ENCODE peak calls at places on chromosome 13, in seven cellular contexts. D is fibroblast of pulmonary artery, Y is cardiac fibroblast, O is transverse colon, S is AG04450, Z is B cell, C is GM12864. Q is an unnamed sample.

GRCh38 chr13:54004026-54004699 is 975.5 kb downstream of the OLFM4 start:
- DNase-seq in O (no peak), Y (no peak), Z (no peak), C (no peak), S (no peak), D (no peak), Q (no peak)

GRCh38 chr13:24145231-24145630 is 15.3 kb upstream of the SPATA13 start:
- DNase-seq in S (no peak), Y (peak), D (no peak), C (no peak), Z (no peak), O (no peak), Q (no peak)

GRCh38 chr13:20495087-20496023 is 30.3 kb downstream of the CRYL1 start:
- DNase-seq in S (peak), Y (peak), C (peak), Z (peak), O (peak), D (peak), Q (peak)

GRCh38 chr13:26624572-26624971 is 67.1 kb downstream of the WASF3 start:
- DNase-seq in S (no peak), Y (no peak), D (no peak), O (no peak), C (no peak), Z (no peak), Q (no peak)

GRCh38 chr13:82758056-82758455 is 1124.2 kb downstream of the SLITRK1 start:
- DNase-seq in Y (peak), D (peak), Z (no peak), S (no peak), O (no peak), C (no peak), Q (no peak)

GRCh38 chr13:23751195-23751594 is 138.0 kb downstream of the MIPEP start:
- DNase-seq in D (no peak), S (no peak), Z (no peak), O (no peak), C (peak), Y (peak), Q (no peak)

GRCh38 chr13:50187352-50188029 is 172.2 kb downstream of the KCNRG start:
- DNase-seq in D (no peak), Z (no peak), C (no peak), O (no peak), Y (no peak), S (no peak), Q (no peak)

GRCh38 chr13:67119481-67119883 is 110.7 kb downstream of the PCDH9 start:
- DNase-seq in D (peak), Y (peak), Z (no peak), O (no peak), S (peak), C (no peak), Q (no peak)

GRCh38 chr13:26020536-26021290 is 31.1 kb downstream of the SHISA2 start:
- DNase-seq in O (no peak), Z (no peak), Y (no peak), S (no peak), C (no peak), D (no peak), Q (no peak)

GRCh38 chr13:73962284-73962683 is 171.9 kb downstream of the KLF12 start:
- DNase-seq in Z (no peak), O (no peak), C (no peak), Y (no peak), S (no peak), D (no peak), Q (no peak)

GRCh38 chr13:91804724-91805123 is 406.3 kb downstream of the GPC5 start:
- DNase-seq in S (no peak), Y (no peak), C (no peak), D (no peak), Z (no peak), O (no peak), Q (no peak)

GRCh38 chr13:30373727-30374126 is 48.6 kb upstream of the UBE2L5 start:
- DNase-seq in O (peak), Y (no peak), Z (peak), D (no peak), C (peak), S (no peak), Q (peak)

GRCh38 chr13:23959231-23959862 is 62.0 kb upstream of the C1QTNF9B start:
- DNase-seq in O (no peak), D (peak), Y (peak), S (no peak), Z (no peak), C (no peak), Q (no peak)

GRCh38 chr13:34116651-34117050 is 298.7 kb downstream of the RFC3 start:
- DNase-seq in D (no peak), C (no peak), Y (no peak), Z (no peak), O (no peak), S (no peak), Q (no peak)

GRCh38 chr13:92589955-92590354 is 636.7 kb upstream of the GPC6 start:
- DNase-seq in O (no peak), S (no peak), Y (no peak), Z (no peak), C (no peak), D (no peak), Q (no peak)

GRCh38 chr13:112032186-112032835 is 34.6 kb upstream of the SOX1 start:
- DNase-seq in S (no peak), O (no peak), D (no peak), Z (no peak), C (no peak), Y (peak), Q (no peak)

GRCh38 chr13:67230774-67231480 is 791 bp upstream of the PCDH9 start:
- DNase-seq in Y (peak), Z (peak), C (no peak), S (peak), D (peak), O (peak), Q (peak)

GRCh38 chr13:41955605-41956004 is 5.3 kb downstream of the VWA8 start:
- DNase-seq in O (no peak), Z (no peak), Y (no peak), D (no peak), S (no peak), C (no peak), Q (peak)

GRCh38 chr13:75415720-75416119 is 66.2 kb downstream of the TBC1D4 start:
- DNase-seq in Y (peak), Z (no peak), S (peak), C (no peak), O (no peak), D (peak), Q (no peak)

DNA sequence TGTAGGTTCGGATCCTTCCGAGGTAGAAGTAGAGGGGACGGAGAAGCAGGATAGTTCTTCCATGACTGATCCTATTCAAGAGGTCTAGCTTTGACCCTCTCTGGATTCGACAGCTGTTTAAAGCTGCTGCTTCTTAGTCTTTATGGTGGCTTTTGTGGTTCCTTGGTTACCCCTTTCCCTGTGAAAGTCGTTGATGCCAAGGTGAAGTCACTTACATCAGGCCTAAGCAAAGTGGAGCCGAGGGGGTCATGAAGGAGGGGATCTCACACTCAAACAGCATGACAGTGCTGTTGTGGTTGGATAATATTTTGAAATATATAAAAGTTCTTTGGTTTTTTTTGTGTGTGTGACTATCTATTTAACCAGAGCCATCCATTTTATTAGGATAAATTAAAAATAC is 8.2 kb downstream of the CCDC70 start:
- DNase-seq in C (no peak), S (no peak), Y (no peak), D (no peak), O (no peak), Z (no peak), Q (no peak)
- TF ChIP-seq CTCF in C (no peak), S (no peak), Y (no peak), D (no peak), O (no peak), Z (no peak), Q (no peak)

DNA sequence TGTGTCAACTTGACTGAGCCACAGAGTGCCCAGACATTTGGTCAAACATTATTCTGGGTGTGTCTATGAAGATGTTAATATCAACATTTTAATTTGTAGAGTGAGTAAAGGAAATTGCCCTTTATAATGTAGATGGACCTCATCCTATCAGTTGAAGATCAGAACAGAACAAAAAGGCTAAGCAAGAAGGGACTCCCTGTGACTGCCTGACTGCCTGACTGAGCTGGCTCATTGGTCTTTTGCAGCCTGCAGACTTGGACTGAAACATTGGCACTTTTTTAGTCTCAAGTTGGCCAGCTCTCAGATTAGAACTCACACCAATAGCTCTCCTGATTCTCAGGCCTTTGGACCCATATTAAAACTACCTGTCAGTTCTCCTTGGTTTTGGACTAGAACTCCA is 600.4 kb upstream of the SLITRK6 start:
- DNase-seq in Y (no peak), S (no peak), D (no peak), C (no peak), O (no peak), Z (no peak), Q (no peak)
- TF ChIP-seq CTCF in Y (no peak), S (no peak), D (no peak), C (no peak), O (no peak), Z (no peak), Q (no peak)

DNA sequence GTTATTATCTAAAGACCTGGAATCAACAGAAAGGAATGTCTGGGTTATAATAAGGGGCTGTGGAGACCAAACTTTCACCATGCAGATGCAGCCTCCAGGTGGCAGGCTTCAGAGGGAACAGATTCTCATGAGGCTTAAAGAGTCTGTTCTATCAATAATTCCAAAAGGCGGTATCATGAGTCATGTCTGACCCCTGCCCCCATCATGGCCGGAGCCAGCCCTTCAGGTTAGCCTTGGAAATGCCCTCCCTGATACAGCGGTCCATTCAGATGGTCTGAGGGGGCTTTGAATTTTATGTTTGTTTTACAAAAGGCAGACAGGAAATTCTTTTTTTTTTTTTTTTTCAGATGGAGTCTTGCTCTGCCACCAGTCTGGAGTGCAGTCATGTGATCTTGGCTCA is 21.7 kb upstream of the LAMP1 start:
- DNase-seq in S (peak), C (no peak), D (peak), Z (peak), O (peak), Y (peak), Q (peak)
- TF ChIP-seq CTCF in S (peak), C (peak), D (peak), Z (peak), O (peak), Y (peak), Q (peak)

DNA sequence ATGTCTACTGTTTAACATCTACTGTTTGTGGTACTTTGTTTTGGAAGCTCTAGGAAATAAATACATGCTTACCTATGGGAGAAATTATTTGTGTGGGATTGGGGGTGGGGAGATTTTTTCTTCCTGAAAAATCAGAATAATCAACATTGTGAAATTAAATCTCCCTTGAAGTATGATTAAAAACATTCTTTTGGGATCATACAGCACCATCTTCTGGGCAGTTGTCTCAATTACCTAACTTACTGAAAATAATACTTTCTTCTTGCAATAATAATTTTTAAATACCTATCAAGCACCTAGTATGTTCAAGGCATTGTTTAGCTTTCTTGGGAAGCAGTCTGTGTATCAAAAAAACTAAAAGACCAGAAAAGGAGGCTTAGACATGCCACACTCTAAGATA is 576.5 kb upstream of the ARGLU1 start:
- DNase-seq in O (no peak), D (peak), Y (peak), Z (no peak), S (no peak), C (no peak), Q (no peak)
- TF ChIP-seq CTCF in O (no peak), D (peak), Y (no peak), Z (no peak), S (peak), C (no peak), Q (no peak)

GRCh38 chr13:51249767-51250741 is 27.9 kb downstream of the FAM124A start:
- DNase-seq in C (no peak), S (no peak), Z (no peak), D (no peak), Y (peak), O (no peak), Q (no peak)
- TF ChIP-seq CTCF in C (peak), S (peak), Z (peak), D (peak), Y (peak), O (no peak), Q (no peak)

GRCh38 chr13:101544979-101545378 is 92.5 kb downstream of the ITGBL1 start:
- DNase-seq in Z (no peak), Y (no peak), C (no peak), O (no peak), S (no peak), D (no peak), Q (no peak)

DNA sequence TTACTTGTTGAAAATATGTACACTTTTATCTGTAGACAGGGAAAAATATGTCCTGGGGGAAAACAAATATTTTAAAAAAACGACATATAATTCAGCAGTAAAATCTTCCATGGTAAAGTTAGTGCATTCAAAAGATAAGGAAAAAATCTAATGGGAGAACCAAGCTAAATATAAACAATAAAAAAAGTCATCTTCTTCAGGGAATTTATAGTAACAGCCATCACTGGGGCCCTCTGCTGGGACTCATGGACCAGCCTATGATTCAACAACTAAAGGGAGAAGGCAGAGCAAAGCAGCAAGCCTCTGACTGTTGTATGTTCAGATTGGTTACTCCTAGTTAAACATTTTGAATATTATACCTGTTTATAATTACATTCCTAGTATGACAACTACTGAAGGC is 93.0 kb downstream of the ITGBL1 start:
- DNase-seq in O (no peak), C (no peak), D (no peak), Z (no peak), Y (peak), S (no peak), Q (no peak)
- TF ChIP-seq CTCF in O (no peak), C (no peak), D (no peak), Z (no peak), Y (peak), S (no peak), Q (no peak)

DNA sequence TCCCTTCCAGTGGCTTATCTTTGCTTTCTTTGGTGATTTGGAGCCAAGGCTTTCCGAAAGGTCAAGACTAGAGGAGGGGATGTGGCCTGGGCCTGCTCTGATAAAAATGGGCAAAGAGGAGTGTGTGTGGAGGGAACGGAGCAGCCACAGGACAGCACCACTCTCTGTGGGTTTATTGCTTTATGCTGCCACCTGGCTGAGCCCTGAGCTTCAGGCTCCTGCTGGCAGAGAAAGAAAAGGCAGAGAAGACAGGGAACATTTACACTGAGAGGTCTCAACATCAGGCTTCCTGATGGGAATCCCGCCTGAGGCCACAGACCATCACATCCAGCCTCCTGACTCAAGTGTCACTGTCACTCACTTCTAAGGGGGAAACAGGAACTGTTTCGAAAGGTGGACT is 9.2 kb upstream of the GSX1 start:
- DNase-seq in Y (no peak), D (peak), S (no peak), C (no peak), Z (no peak), O (no peak), Q (no peak)
- TF ChIP-seq CTCF in Y (peak), D (peak), S (peak), C (peak), Z (no peak), O (no peak), Q (no peak)

DNA sequence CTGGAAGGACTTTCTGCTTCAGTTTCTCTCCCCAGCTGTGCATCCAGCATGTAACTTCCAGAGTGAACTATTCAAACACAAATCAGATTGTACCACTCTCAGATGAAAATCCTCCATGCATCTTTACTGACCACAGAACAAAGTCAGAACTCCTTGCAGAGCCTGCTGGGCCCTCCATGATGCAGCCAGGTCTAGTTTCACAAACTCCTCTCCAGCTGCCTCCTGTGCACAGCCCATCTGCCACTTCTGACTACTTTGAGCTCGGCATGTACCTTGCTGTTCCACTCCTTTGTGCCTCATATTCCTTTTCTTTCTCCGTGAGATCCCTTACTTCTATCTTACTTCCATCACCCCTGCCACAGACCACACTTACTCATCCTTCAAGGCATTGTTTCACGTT is 31.4 kb downstream of the NALCN start:
- DNase-seq in C (no peak), Z (no peak), D (no peak), Y (no peak), O (no peak), S (no peak), Q (no peak)
- TF ChIP-seq CTCF in C (no peak), Z (no peak), D (no peak), Y (no peak), O (no peak), S (no peak), Q (no peak)

Q was measured in activated CD8-positive, alpha-beta T cell treated with anti-CD3 and anti-CD28 coated beads for 36 hours.